ENCODE peak calls at places on chromosomes 4 and X, in ten cellular contexts. F is sigmoid colon, W is fibroblast of pulmonary artery, V is left ventricle myocardium inferior, L is BJ, J is heart left ventricle, R is AG09309, I is astrocyte of the spinal cord, A is mesendoderm, C is iPS DF 6.9. D is an unnamed sample.

GRCh38 chr4:156329779-156330178 is 376.1 kb upstream of the CTSO start:
- DNase-seq in F (no peak), W (peak; percentile 44), V (no peak), L (no peak), J (no peak), R (no peak), I (no peak), A (no peak), C (no peak), D (no peak)

GRCh38 chr4:152965614-152966013 is 29.5 kb downstream of the FHDC1 start:
- DNase-seq in F (no peak), W (no peak), V (no peak), L (no peak), J (no peak), R (no peak), I (no peak), A (no peak), C (no peak), D (no peak)

GRCh38 chr4:3791910-3792542 is 25.8 kb downstream of the ADRA2C start:
- DNase-seq in F (no peak), W (peak; percentile 21), V (peak; percentile 36), L (no peak), J (peak; percentile 64), R (no peak), I (no peak), A (peak; percentile 81), C (peak; percentile 64), D (peak; percentile 95)

GRCh38 chrX:39133971-39134370 is 332.7 kb downstream of the MID1IP1 start:
- DNase-seq in F (no peak), W (no peak), V (no peak), L (no peak), J (no peak), R (no peak), I (no peak), A (peak; percentile 36), C (no peak), D (no peak)

GRCh38 chr4:80197132-80197573 is at the start of gene PRDM8:
- DNase-seq in F (peak; percentile 72), W (peak; percentile 9), V (no peak), L (no peak), J (no peak), R (no peak), I (no peak), A (peak; percentile 35), C (no peak), D (peak; percentile 72)

GRCh38 chrX:14872355-14872754 is 514 bp downstream of the FANCB start:
- DNase-seq in F (no peak), W (no peak), V (no peak), L (no peak), J (no peak), R (no peak), I (no peak), A (peak; percentile 1), C (no peak), D (peak; percentile 13)

GRCh38 chr4:6963139-6963611 is 53.5 kb downstream of the TBC1D14 start:
- DNase-seq in F (no peak), W (no peak), V (no peak), L (no peak), J (no peak), R (no peak), I (no peak), A (no peak), C (no peak), D (peak; percentile 60)

GRCh38 chr4:76545161-76545884 is 110.3 kb downstream of the SHROOM3 start:
- DNase-seq in F (no peak), W (no peak), V (no peak), L (no peak), J (no peak), R (no peak), I (peak; percentile 73), A (no peak), C (no peak), D (no peak)

GRCh38 chr4:20254517-20255250 is 3.0 kb downstream of the SLIT2 start:
- DNase-seq in F (peak; percentile 71), W (peak; percentile 61), V (peak; percentile 15), L (no peak), J (peak; percentile 64), R (no peak), I (peak; percentile 48), A (peak; percentile 71), C (no peak), D (peak; percentile 64)

GRCh38 chrX:49748211-49748956 is 52.6 kb upstream of the PAGE1 start:
- DNase-seq in F (no peak), W (no peak), V (no peak), L (no peak), J (no peak), R (no peak), I (no peak), A (no peak), C (no peak), D (no peak)

GRCh38 chrX:41382699-41383645 is 49.0 kb downstream of the DDX3X start:
- DNase-seq in F (no peak), W (peak; percentile 63), V (no peak), L (no peak), J (no peak), R (no peak), I (peak; percentile 34), A (peak; percentile 40), C (no peak), D (no peak)

GRCh38 chr4:100736651-100737450 is 219.0 kb upstream of the EMCN start:
- DNase-seq in F (no peak), W (peak; percentile 97), V (no peak), L (peak; percentile 32), J (no peak), R (peak; percentile 44), I (peak; percentile 92), A (peak; percentile 14), C (no peak), D (no peak)

GRCh38 chrX:13875572-13875971 is 58.7 kb upstream of the GPM6B start:
- DNase-seq in F (no peak), W (no peak), V (no peak), L (no peak), J (no peak), R (no peak), I (no peak), A (no peak), C (no peak), D (no peak)

DNA sequence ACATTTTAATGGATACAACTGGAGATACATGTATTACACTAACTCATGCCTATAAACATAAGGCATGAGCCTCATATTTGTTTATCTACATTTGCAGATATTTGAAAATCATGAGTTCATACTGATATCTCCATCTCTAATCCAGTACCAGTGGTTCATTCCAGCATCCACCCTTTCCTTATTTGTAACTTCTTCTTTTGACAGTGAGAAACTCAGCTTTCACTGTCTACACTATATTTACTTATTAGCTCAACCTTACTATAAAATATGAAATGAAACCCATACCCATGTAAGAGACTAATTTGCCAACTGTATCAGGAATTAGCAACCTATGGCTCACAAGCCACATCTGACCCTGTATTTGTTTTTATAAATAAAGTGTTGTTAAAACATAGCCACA is 161.9 kb upstream of the GPRIN3 start:
- DNase-seq in F (no peak), W (no peak), V (no peak), L (no peak), J (no peak), R (no peak), I (no peak), A (no peak), C (no peak), D (no peak)
- H3K4me3 ChIP-seq in F (no peak overlapping the region), W (peak overlapping the region; percentile 9), V (no peak overlapping the region), L (no peak overlapping the region), J (no peak overlapping the region), R (no peak overlapping the region), I (no peak overlapping the region), A (no peak overlapping the region), C (no peak overlapping the region), D (no peak overlapping the region)

DNA sequence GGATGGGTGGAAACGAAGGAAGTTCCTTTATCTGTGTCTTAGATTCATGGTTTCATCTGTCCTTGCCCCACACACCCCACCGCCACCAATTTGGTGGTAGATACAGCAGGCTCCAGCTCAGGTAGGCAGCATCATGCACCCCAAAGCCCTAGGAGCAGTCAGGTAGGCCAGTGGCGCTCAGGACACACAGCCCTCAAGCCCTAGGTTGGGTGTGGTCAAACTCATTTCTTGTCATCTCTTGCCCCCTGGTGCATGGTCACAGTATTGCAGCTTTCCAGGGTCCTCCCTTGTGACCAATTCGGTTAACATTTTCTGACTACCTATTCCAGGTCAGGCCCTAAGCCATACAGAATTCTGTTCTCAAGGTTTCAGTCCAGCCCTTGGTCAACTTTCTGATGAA is 14.5 kb upstream of the PRRG3 start:
- DNase-seq in F (no peak), W (peak; percentile 12), V (no peak), L (no peak), J (no peak), R (no peak), I (peak; percentile 3), A (peak; percentile 62), C (no peak), D (peak; percentile 49)
- H3K4me3 ChIP-seq in F (no peak overlapping the region), W (no peak overlapping the region), V (no peak overlapping the region), L (no peak overlapping the region), J (no peak overlapping the region), R (no peak overlapping the region), I (no peak overlapping the region), A (no peak overlapping the region), C (no peak overlapping the region), D (no peak overlapping the region)

GRCh38 chr4:112510468-112511293 is 5.3 kb downstream of the NEUROG2 start:
- DNase-seq in F (no peak), W (no peak), V (no peak), L (no peak), J (no peak), R (no peak), I (no peak), A (peak; percentile 80), C (no peak), D (peak; percentile 77)

GRCh38 chr4:112511294-112512118 is 4.5 kb downstream of the NEUROG2 start:
- DNase-seq in F (no peak), W (no peak), V (no peak), L (no peak), J (no peak), R (no peak), I (no peak), A (peak; percentile 57), C (no peak), D (peak; percentile 46)

GRCh38 chr4:112514079-112514448 is 1.9 kb downstream of the NEUROG2 start:
- DNase-seq in F (no peak), W (no peak), V (no peak), L (no peak), J (no peak), R (no peak), I (no peak), A (peak; percentile 33), C (no peak), D (peak; percentile 69)

GRCh38 chr4:112509243-112510190 is 6.5 kb downstream of the NEUROG2 start:
- DNase-seq in F (no peak), W (no peak), V (no peak), L (no peak), J (no peak), R (no peak), I (no peak), A (peak; percentile 56), C (no peak), D (peak; percentile 60)

DNA sequence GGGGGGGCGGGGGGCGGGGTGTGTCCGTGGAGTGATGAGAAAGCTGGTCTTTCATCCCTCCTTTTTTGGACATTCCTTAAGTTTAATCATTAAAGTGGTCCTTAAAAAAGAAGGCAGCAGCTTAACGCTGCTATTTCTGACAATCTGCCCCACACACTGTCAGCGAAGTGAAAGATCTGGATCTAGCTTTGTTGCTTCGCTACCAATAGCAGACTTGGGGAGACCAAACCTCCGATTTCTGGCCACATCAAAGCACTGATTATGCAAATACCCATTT is 5.9 kb downstream of the NEUROG2 start:
- DNase-seq in F (no peak), W (no peak), V (no peak), L (no peak), J (no peak), R (no peak), I (no peak), A (no peak), C (no peak), D (no peak)
- H3K4me3 ChIP-seq in F (no peak overlapping the region), W (no peak overlapping the region), V (peak overlapping the region; percentile 39), L (no peak overlapping the region), J (no peak overlapping the region), R (peak overlapping the region; percentile 2), I (peak overlapping the region; percentile 7), A (no peak overlapping the region), C (no peak overlapping the region), D (no peak overlapping the region)

GRCh38 chrX:18271309-18271708 is 50.6 kb upstream of the BEND2 start:
- DNase-seq in F (no peak), W (no peak), V (no peak), L (no peak), J (no peak), R (no peak), I (no peak), A (no peak), C (no peak), D (no peak)
- H3K4me3 ChIP-seq in F (no peak overlapping the region), W (no peak overlapping the region), V (no peak overlapping the region), L (no peak overlapping the region), J (no peak overlapping the region), R (no peak overlapping the region), I (no peak overlapping the region), A (no peak overlapping the region), C (no peak overlapping the region), D (no peak overlapping the region)

D was measured in H7.